ENCODE peak calls at places on chromosome 15, in seven cellular contexts. X is testis, Z is ovary, K is gastrocnemius medialis, J is K562, F is neuronal stem cell, E is GM23338. A is an unnamed sample. For H3K4me1, the result is how much of the 10 kb centered on the place peaks cover.

GRCh38 chr15:84034831-84035753 is 200.5 kb upstream of the GOLGA6L4 start:
- DNase-seq in E (peak), Z (no peak), J (peak), X (no peak), F (no peak), K (no peak), A (no peak)

GRCh38 chr15:60859996-60860494 is 369.1 kb downstream of the RORA start:
- DNase-seq in E (no peak), K (peak), F (no peak), Z (no peak), J (no peak), X (no peak), A (no peak)

GRCh38 chr15:59283717-59284336 is 77.2 kb downstream of the LDHAL6B start:
- DNase-seq in X (no peak), J (no peak), K (no peak), Z (no peak), F (no peak), E (no peak), A (no peak)

GRCh38 chr15:65263313-65263712 is 23.4 kb downstream of the PARP16 start:
- DNase-seq in K (no peak), E (no peak), Z (no peak), J (no peak), F (no peak), X (no peak), A (no peak)

GRCh38 chr15:77029166-77030041 is 34.5 kb downstream of the PSTPIP1 start:
- DNase-seq in X (no peak), E (no peak), K (no peak), F (no peak), Z (no peak), J (peak), A (no peak)

GRCh38 chr15:31077181-31077580 is 24.3 kb downstream of the TRPM1 start:
- DNase-seq in J (no peak), E (no peak), X (no peak), K (no peak), F (no peak), Z (no peak), A (no peak)

GRCh38 chr15:73900129-73900712 is 26.0 kb upstream of the LOXL1 start:
- DNase-seq in E (no peak), K (no peak), X (no peak), Z (no peak), J (no peak), F (no peak), A (no peak)

GRCh38 chr15:57485869-57486268 is 105.8 kb upstream of the MYZAP start:
- DNase-seq in F (no peak), Z (no peak), J (no peak), K (no peak), X (no peak), E (peak), A (peak)

GRCh38 chr15:69999392-70000085 is 98.2 kb downstream of the TLE3 start:
- DNase-seq in X (no peak), J (no peak), E (no peak), Z (no peak), F (no peak), K (no peak), A (no peak)

GRCh38 chr15:68653795-68654194 is 75.0 kb downstream of the CORO2B start:
- DNase-seq in K (no peak), E (no peak), F (no peak), Z (no peak), J (no peak), X (peak), A (no peak)

GRCh38 chr15:28125673-28126651 is 26.8 kb upstream of the OCA2 start:
- DNase-seq in X (no peak), E (peak), J (peak), K (no peak), F (peak), Z (no peak), A (no peak)

GRCh38 chr15:58458076-58458475 is 26.3 kb downstream of the LIPC start:
- DNase-seq in F (no peak), Z (no peak), K (no peak), J (no peak), X (no peak), E (no peak), A (no peak)

GRCh38 chr15:59611277-59612260 is at the start of gene GCNT3:
- DNase-seq in Z (no peak), E (no peak), J (no peak), F (no peak), X (no peak), K (no peak), A (no peak)

GRCh38 chr15:41990243-41990605 is 17.9 kb upstream of the EHD4 start:
- DNase-seq in E (no peak), F (no peak), K (no peak), X (no peak), Z (no peak), J (no peak), A (no peak)

GRCh38 chr15:74957301-74958035 is 896 bp upstream of the RPP25 start:
- DNase-seq in E (peak), F (no peak), K (no peak), Z (no peak), J (no peak), X (peak), A (no peak)

GRCh38 chr15:39228889-39229288 is 352.0 kb upstream of the THBS1 start:
- DNase-seq in X (no peak), E (no peak), F (no peak), K (no peak), J (no peak), Z (no peak), A (peak)

GRCh38 chr15:23038741-23039150 is 623 bp downstream of the TUBGCP5 start:
- DNase-seq in Z (no peak), E (no peak), J (no peak), X (no peak), F (no peak), K (no peak), A (no peak)

GRCh38 chr15:36886135-36887011 is 214.0 kb downstream of the MEIS2 start:
- DNase-seq in F (no peak), E (peak), J (no peak), X (no peak), Z (no peak), K (no peak), A (no peak)

GRCh38 chr15:73832657-73833056 is 40.7 kb upstream of the TBC1D21 start:
- DNase-seq in F (no peak), X (no peak), K (no peak), E (peak), Z (no peak), J (no peak), A (no peak)

GRCh38 chr15:79595995-79596622 is 164.0 kb downstream of the MINAR1 start:
- DNase-seq in K (peak), J (peak), F (peak), E (peak), Z (no peak), X (peak), A (peak)

GRCh38 chr15:101318810-101319200 is 23.8 kb upstream of the SNRPA1 start:
- DNase-seq in Z (no peak), J (no peak), K (no peak), F (no peak), X (no peak), E (peak), A (peak)

GRCh38 chr15:30924353-30924752 is 20.6 kb downstream of the FAN1 start:
- DNase-seq in Z (no peak), K (no peak), X (no peak), F (no peak), E (no peak), J (no peak), A (no peak)

GRCh38 chr15:74234598-74234875 is 1.6 kb upstream of the CCDC33 start:
- DNase-seq in Z (no peak), F (no peak), K (no peak), X (no peak), J (no peak), E (no peak), A (no peak)

GRCh38 chr15:92811514-92811913 is 88.6 kb upstream of the CHD2 start:
- DNase-seq in F (no peak), E (no peak), K (no peak), Z (no peak), J (no peak), X (no peak), A (no peak)

GRCh38 chr15:41936155-41936554 is 36.2 kb downstream of the EHD4 start:
- DNase-seq in K (no peak), Z (no peak), J (no peak), X (no peak), F (no peak), E (no peak), A (no peak)

GRCh38 chr15:29208352-29208751 is 61.3 kb downstream of the NSMCE3 start:
- DNase-seq in F (no peak), X (no peak), K (no peak), E (no peak), J (no peak), Z (no peak), A (peak)

GRCh38 chr15:48451736-48452135 is 120.5 kb downstream of the DUT start:
- DNase-seq in J (no peak), F (no peak), Z (no peak), E (no peak), K (no peak), X (no peak), A (no peak)

GRCh38 chr15:36468746-36469145 is 110.7 kb upstream of the CDIN1 start:
- DNase-seq in F (no peak), K (no peak), J (no peak), Z (no peak), X (no peak), E (no peak), A (peak)

DNA sequence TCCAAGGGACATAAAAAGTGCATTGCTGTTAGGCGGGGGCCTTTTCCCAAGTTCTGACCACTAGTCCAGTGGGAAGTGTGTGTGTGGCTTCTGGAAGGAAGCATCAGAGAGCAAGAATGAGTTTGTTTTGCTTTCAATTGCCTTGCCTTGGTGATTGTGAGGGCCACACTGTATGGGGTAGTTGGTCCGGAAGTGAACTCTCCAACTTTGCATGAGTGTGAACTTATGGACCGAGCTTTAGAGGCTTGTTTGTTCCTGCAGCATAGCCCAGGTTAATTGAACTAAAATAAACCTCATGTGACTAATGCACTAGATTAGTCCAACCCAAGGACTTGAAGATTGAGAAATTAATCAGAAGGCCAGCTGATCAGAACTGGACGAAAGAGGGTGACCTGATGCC is 171.7 kb downstream of the NR2F2 start:
- DNase-seq in X (no peak), F (no peak), J (no peak), Z (no peak), K (no peak), E (no peak), A (no peak)
- H3K4me3 ChIP-seq in X (no peak), F (no peak), J (no peak), Z (no peak), K (no peak), E (no peak), A (no peak)

GRCh38 chr15:99168601-99169580 is 64.0 kb downstream of the SYNM start:
- DNase-seq in Z (no peak), J (no peak), X (peak), E (no peak), K (no peak), F (no peak), A (no peak)
- H3K4me1 ChIP-seq in Z (under half), J (under half), X (under half), E (under half), K (half or more), F (under half), A (under half)

DNA sequence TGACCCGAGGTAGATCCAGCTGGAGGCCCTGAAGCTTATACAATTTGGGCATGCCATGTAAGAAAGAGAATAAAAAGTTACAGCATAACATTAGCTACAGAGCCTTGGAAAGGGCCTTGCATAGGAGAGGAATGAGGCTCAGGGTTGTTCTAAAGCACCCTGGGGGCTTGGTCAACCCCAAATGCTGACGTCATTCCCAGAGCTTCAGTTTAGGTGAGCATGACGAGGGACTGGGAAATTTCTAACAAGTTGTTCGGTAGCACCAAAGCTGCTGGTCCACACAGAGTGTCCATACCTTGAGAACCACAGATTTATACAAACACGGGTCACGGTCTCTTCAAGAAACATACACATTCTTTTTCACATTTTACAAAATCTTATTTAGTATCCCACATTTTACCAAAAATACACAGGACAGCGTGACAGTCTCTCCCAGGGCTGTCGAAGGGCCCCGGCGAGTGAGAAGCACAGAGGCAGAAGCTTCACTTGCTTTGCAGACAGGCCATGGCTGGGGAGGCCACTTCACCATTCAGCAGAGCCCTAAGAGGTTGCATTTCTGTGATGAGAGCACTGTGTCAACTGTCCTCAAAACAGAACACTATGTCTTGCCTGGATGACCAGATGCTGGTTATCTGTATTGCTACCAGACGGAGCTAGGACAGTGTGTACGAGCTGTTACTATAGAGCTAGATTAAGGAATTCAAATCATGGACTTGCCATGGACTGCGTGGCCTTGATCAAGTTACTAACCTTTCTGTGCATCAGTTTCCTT is 68.2 kb upstream of the ARRDC4 start:
- DNase-seq in X (no peak), J (no peak), K (no peak), F (no peak), E (no peak), Z (no peak), A (no peak)
- H3K4me3 ChIP-seq in X (no peak), J (no peak), K (no peak), F (no peak), E (no peak), Z (no peak), A (no peak)

GRCh38 chr15:63071288-63071909 is 28.9 kb downstream of the TPM1 start:
- DNase-seq in J (no peak), F (no peak), Z (no peak), E (no peak), X (no peak), K (no peak), A (no peak)

GRCh38 chr15:63072809-63073277 is 30.3 kb downstream of the TPM1 start:
- DNase-seq in K (no peak), Z (no peak), X (no peak), F (no peak), E (no peak), J (no peak), A (no peak)

GRCh38 chr15:63070681-63071129 is 28.2 kb downstream of the TPM1 start:
- DNase-seq in K (no peak), F (no peak), Z (no peak), J (no peak), X (no peak), E (no peak), A (no peak)

GRCh38 chr15:63073497-63074172 is 31.1 kb downstream of the TPM1 start:
- DNase-seq in K (no peak), Z (no peak), E (no peak), F (no peak), J (no peak), X (no peak), A (no peak)

DNA sequence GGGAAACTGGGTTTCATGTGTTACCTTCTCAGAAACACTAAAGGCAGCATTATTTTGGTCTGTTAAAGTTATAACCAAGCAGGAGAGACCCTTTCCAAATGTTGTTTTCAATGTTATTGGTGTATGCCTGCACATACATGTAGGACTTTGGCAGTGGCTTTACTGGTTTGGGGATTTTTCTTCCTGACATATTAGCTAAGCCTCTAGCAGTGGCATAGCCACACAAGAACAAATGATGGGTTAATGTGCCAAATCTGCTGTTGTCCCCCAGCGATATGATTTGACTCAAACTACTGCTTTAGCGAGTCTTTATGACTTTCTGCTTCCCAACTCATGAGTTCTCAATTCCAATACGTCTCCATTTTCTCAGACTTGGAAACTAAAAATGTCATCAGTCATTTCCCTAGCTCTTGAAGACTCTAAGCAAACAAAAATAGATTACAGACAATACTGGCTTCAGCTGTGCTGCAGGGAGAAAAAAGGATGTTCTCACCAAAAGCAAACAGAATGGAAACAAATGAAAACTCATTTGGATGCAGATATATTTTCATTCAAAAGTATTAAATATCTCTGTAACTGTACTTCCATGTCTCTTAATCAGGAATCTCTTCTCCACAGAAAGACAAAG is 29.6 kb downstream of the TPM1 start:
- DNase-seq in F (no peak), X (no peak), E (no peak), J (no peak), K (no peak), Z (no peak), A (no peak)
- H3K4me1 ChIP-seq in F (under half), X (under half), E (under half), J (under half), K (under half), Z (under half), A (under half)

GRCh38 chr15:90666135-90666909 is 50.8 kb upstream of the BLM start:
- DNase-seq in F (no peak), E (no peak), Z (no peak), K (no peak), J (no peak), X (no peak), A (no peak)
- H3K4me3 ChIP-seq in F (no peak), E (peak), Z (no peak), K (peak), J (peak), X (peak), A (no peak)

GRCh38 chr15:67134577-67135492 is 69.4 kb downstream of the SMAD3 start:
- DNase-seq in X (no peak), Z (no peak), J (no peak), E (no peak), K (no peak), F (no peak), A (no peak)
- H3K4me1 ChIP-seq in X (under half), Z (under half), J (under half), E (under half), K (half or more), F (under half), A (under half)

DNA sequence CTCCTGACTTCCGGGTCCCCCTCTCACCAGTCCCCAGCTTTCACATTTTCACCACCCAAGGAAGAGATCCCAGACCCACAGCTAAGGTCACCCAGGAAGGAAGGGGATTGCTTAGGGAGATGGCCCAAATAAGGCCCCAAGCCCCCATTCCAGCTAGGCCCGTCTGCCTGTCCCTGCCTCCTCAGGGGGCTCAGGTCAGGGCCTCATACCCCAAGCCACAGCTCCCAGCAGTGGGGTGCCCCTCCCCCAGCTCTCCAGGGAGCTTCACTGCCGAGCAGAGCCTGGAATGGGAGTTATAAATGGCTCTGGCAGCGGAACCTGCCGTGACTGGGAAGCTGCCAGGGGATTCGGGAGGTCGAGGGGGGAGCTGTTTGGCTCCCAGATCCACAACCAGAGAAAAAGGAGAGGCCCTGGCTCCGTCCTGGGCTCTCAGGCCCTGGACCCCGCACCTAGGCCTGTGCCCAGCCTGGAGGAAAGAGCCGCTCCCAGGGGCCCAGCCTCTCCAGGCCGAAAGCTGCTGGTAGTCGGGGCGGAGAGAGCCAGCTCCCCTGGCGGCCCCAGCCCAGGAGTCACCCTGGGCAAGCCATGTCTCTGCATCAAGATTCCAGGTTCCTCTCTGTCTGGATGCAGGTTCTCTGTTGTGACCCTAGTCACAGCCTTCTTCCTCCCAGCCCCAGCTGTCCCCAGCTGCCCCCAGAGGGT is 550 bp downstream of the CCDC9B start:
- DNase-seq in K (peak), Z (peak), J (no peak), E (no peak), F (no peak), X (peak), A (peak)
- H3K4me3 ChIP-seq in K (peak), Z (peak), J (no peak), E (no peak), F (no peak), X (peak), A (peak)

GRCh38 chr15:90598679-90599078 is 69.0 kb downstream of the CRTC3 start:
- DNase-seq in Z (no peak), X (no peak), F (no peak), K (no peak), J (no peak), E (no peak), A (no peak)

GRCh38 chr15:90599116-90599515 is 69.4 kb downstream of the CRTC3 start:
- DNase-seq in E (no peak), F (no peak), X (no peak), K (no peak), J (no peak), Z (no peak), A (no peak)

GRCh38 chr15:90598053-90598577 is 68.4 kb downstream of the CRTC3 start:
- DNase-seq in J (peak), E (peak), K (peak), X (peak), F (no peak), Z (peak), A (no peak)

GRCh38 chr15:90600954-90601353 is 71.2 kb downstream of the CRTC3 start:
- DNase-seq in K (no peak), E (no peak), X (no peak), J (no peak), F (no peak), Z (no peak), A (no peak)

GRCh38 chr15:90599639-90600038 is 69.9 kb downstream of the CRTC3 start:
- DNase-seq in Z (no peak), F (no peak), E (no peak), K (no peak), J (no peak), X (no peak), A (no peak)
- H3K4me1 ChIP-seq in Z (under half), F (under half), E (under half), K (under half), J (under half), X (under half), A (under half)